ENCODE peak calls at places on chromosomes 2 and 18, in nine cellular contexts. H, L, W, Q, I, U, P, J and M are unnamed samples.

GRCh38 chr2:236119003-236119402 is 49.2 kb downstream of the GBX2 start:
- DNase-seq in W (no peak), I (no peak), U (no peak), H (no peak), J (no peak), P (no peak), Q (no peak), L (no peak), M (no peak)

GRCh38 chr2:11827547-11827946 is 81.1 kb downstream of the LPIN1 start:
- DNase-seq in H (no peak), L (no peak), J (no peak), W (no peak), I (no peak), U (no peak), Q (no peak), P (no peak), M (no peak)

GRCh38 chr2:62774555-62775366 is 69.2 kb downstream of the EHBP1 start:
- DNase-seq in I (peak), H (no peak), W (peak), P (no peak), L (peak), Q (no peak), J (peak), U (peak), M (no peak)

GRCh38 chr2:40169430-40169829 is 282.5 kb downstream of the SLC8A1 start:
- DNase-seq in L (no peak), H (no peak), U (no peak), J (no peak), P (no peak), W (no peak), I (peak), Q (no peak), M (no peak)

GRCh38 chr2:238573065-238573778 is 146.5 kb downstream of the ASB1 start:
- DNase-seq in Q (no peak), W (no peak), P (no peak), L (no peak), I (no peak), H (no peak), U (no peak), J (no peak), M (no peak)

GRCh38 chr2:58906151-58906645 is 665.1 kb upstream of the FANCL start:
- DNase-seq in P (no peak), Q (no peak), J (no peak), L (no peak), H (no peak), W (no peak), U (no peak), I (no peak), M (no peak)

GRCh38 chr2:160876029-160876428 is 284.2 kb upstream of the TANK start:
- DNase-seq in U (no peak), W (no peak), I (peak), L (no peak), P (no peak), J (no peak), Q (no peak), H (no peak), M (no peak)

GRCh38 chr2:171592026-171592555 is 69.8 kb downstream of the CYBRD1 start:
- DNase-seq in Q (no peak), L (no peak), W (no peak), P (no peak), J (no peak), U (no peak), H (no peak), I (no peak), M (no peak)

GRCh38 chr2:188609321-188610049 is 317.8 kb downstream of the GULP1 start:
- DNase-seq in H (no peak), L (no peak), I (no peak), Q (no peak), U (no peak), P (no peak), J (no peak), W (peak), M (no peak)

GRCh38 chr18:44229693-44230108 is 451.0 kb upstream of the SETBP1 start:
- DNase-seq in U (peak), W (peak), J (peak), I (peak), P (no peak), Q (no peak), L (peak), H (no peak), M (peak)

GRCh38 chr2:172977330-172978052 is 98.2 kb upstream of the MAP3K20 start:
- DNase-seq in W (no peak), H (no peak), U (no peak), L (no peak), P (no peak), J (no peak), Q (no peak), I (no peak), M (no peak)

GRCh38 chr2:60514886-60515407 is 38.5 kb downstream of the BCL11A start:
- DNase-seq in H (no peak), W (no peak), Q (no peak), P (no peak), I (no peak), L (peak), J (no peak), U (no peak), M (no peak)

GRCh38 chr2:57372237-57372962 is 674.2 kb upstream of the VRK2 start:
- DNase-seq in U (no peak), P (no peak), Q (no peak), J (no peak), W (no peak), L (no peak), H (no peak), I (no peak), M (no peak)

GRCh38 chr2:111702119-111702808 is 181.7 kb downstream of the ANAPC1 start:
- DNase-seq in W (peak), Q (peak), H (no peak), J (no peak), P (no peak), U (no peak), L (peak), I (peak), M (peak)

GRCh38 chr2:221596192-221596591 is 24.1 kb upstream of the EPHA4 start:
- DNase-seq in W (peak), I (peak), P (no peak), H (no peak), J (no peak), U (no peak), L (no peak), Q (no peak), M (no peak)

GRCh38 chr2:226791056-226791486 is 8.5 kb downstream of the IRS1 start:
- DNase-seq in H (no peak), L (peak), Q (no peak), I (peak), W (peak), U (peak), J (peak), P (no peak), M (peak)

GRCh38 chr18:74564012-74564411 is 29.7 kb downstream of the CNDP1 start:
- DNase-seq in Q (no peak), L (no peak), P (no peak), H (no peak), I (no peak), W (no peak), J (no peak), U (no peak), M (no peak)

GRCh38 chr2:188346059-188346458 is 54.4 kb downstream of the GULP1 start:
- DNase-seq in I (no peak), H (no peak), W (no peak), L (no peak), Q (no peak), J (no peak), P (no peak), U (no peak), M (no peak)

GRCh38 chr18:48023334-48024008 is 93.0 kb upstream of the SMAD2 start:
- DNase-seq in L (peak), W (peak), Q (peak), H (no peak), P (no peak), U (peak), I (peak), J (peak), M (peak)

GRCh38 chr2:85728342-85728741 is 25.4 kb upstream of the ATOH8 start:
- DNase-seq in I (no peak), L (no peak), P (no peak), U (no peak), J (peak), Q (no peak), W (no peak), H (no peak), M (no peak)

GRCh38 chr2:85730686-85731085 is 23.1 kb upstream of the ATOH8 start:
- DNase-seq in I (no peak), Q (no peak), H (no peak), J (peak), U (no peak), W (no peak), P (no peak), L (no peak), M (no peak)

GRCh38 chr2:85727798-85728197 is 26.0 kb upstream of the ATOH8 start:
- DNase-seq in P (no peak), J (peak), Q (no peak), L (no peak), U (no peak), H (no peak), I (no peak), W (no peak), M (no peak)

GRCh38 chr2:85729825-85730510 is 23.8 kb upstream of the ATOH8 start:
- DNase-seq in P (no peak), U (no peak), Q (no peak), J (peak), I (no peak), L (no peak), H (no peak), W (no peak), M (no peak)

GRCh38 chr2:85728883-85729824 is 24.6 kb upstream of the ATOH8 start:
- DNase-seq in Q (peak), H (peak), I (peak), W (peak), U (peak), J (peak), L (peak), P (peak), M (peak)
- TF ChIP-seq CTCF in Q (peak), H (peak), I (peak), W (peak), U (peak), J (peak), L (peak), P (peak), M (no peak)

GRCh38 chr2:164840930-164841718 is 499 bp downstream of the COBLL1 start:
- DNase-seq in P (peak), H (peak), W (peak), U (peak), I (peak), J (peak), Q (peak), L (peak), M (peak)
- TF ChIP-seq CTCF in P (peak), H (no peak), W (no peak), U (no peak), I (no peak), J (no peak), Q (peak), L (no peak), M (no peak)

GRCh38 chr2:102251849-102252203 is 59.5 kb upstream of the IL1RL1 start:
- DNase-seq in I (no peak), J (no peak), P (no peak), H (no peak), W (no peak), Q (no peak), L (no peak), U (no peak), M (no peak)

GRCh38 chr2:102253753-102254150 is 57.6 kb upstream of the IL1RL1 start:
- DNase-seq in Q (no peak), W (no peak), U (no peak), H (no peak), J (no peak), L (no peak), P (no peak), I (no peak), M (no peak)

GRCh38 chr2:102253140-102253752 is 58.1 kb upstream of the IL1RL1 start:
- DNase-seq in Q (no peak), W (no peak), H (no peak), I (peak), U (no peak), P (no peak), L (no peak), J (no peak), M (no peak)

GRCh38 chr2:102250278-102250821 is 61.0 kb upstream of the IL1RL1 start:
- DNase-seq in W (no peak), J (no peak), P (no peak), U (no peak), Q (no peak), L (no peak), I (no peak), H (no peak), M (peak)

GRCh38 chr2:102251042-102251848 is 60.1 kb upstream of the IL1RL1 start:
- DNase-seq in J (no peak), Q (peak), L (peak), I (peak), U (no peak), W (no peak), H (peak), P (peak), M (peak)
- TF ChIP-seq CTCF in J (peak), Q (peak), L (peak), I (peak), U (no peak), W (peak), H (no peak), P (peak), M (no peak)

GRCh38 chr2:10812362-10813084 is at the start of gene PDIA6:
- DNase-seq in L (peak), I (peak), U (peak), Q (peak), H (peak), P (peak), J (peak), W (peak), M (peak)
- TF ChIP-seq CTCF in L (no peak), I (no peak), U (peak), Q (no peak), H (no peak), P (no peak), J (no peak), W (no peak), M (no peak)

GRCh38 chr2:241618296-241618805 is 18.6 kb downstream of the THAP4 start:
- DNase-seq in J (no peak), W (no peak), L (no peak), Q (no peak), H (no peak), P (no peak), I (no peak), U (no peak), M (no peak)

GRCh38 chr2:241615522-241616052 is 21.4 kb downstream of the THAP4 start:
- DNase-seq in Q (no peak), J (no peak), P (no peak), W (no peak), H (no peak), I (no peak), U (no peak), L (no peak), M (no peak)

GRCh38 chr2:241615041-241615440 is 21.9 kb downstream of the THAP4 start:
- DNase-seq in J (no peak), P (no peak), W (no peak), U (no peak), L (no peak), H (no peak), Q (no peak), I (no peak), M (no peak)

GRCh38 chr2:241617431-241618154 is 19.4 kb downstream of the THAP4 start:
- DNase-seq in Q (no peak), H (peak), U (peak), L (no peak), J (no peak), I (peak), W (no peak), P (no peak), M (no peak)

DNA sequence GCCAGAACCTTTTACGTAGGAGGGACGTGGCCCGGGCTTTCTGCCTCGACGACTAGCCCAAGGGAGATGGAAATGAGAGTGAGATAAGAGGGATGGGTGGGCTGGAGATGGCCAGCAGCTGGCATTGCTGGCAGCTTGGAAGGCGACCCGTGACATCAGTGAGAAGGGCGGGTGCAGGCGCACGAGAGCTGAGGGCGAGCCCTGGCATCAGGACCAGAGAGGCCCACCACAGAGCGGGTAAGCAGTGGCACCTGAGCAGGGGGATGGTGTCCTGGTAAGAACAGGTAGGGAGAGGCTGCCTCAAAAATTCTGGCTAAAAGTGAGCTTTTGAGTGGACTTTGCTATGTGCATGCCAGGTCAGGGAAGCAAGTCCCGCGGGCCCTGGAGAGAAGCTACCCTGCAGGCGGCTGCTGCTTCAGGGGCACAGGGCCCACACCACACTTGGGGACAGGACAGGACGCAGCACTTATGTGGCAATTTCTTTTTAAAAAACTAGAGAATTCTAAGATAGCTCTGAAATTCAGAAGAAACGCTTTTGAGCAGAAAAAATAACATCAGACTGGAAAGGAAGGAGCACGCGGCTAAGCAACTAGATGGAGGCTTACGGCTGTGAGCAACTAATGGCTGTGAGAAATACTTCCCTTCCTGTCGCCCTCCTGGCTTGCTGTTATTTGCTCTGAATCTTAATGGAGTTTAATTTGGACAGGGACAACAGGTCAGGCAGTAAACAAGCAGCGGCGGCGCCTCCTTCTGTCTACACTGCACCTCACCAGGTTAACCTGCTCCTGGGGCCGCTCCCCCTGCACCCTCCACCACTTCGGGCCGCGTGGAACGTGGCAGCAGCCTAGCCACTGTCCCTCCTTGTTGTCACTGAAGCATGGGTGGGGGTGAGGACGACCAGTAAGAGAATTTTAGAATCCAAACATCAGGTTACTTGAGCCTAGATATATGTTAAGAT is 20.5 kb downstream of the THAP4 start:
- DNase-seq in J (no peak), L (peak), I (no peak), W (no peak), P (no peak), U (no peak), Q (no peak), H (no peak), M (no peak)
- TF ChIP-seq CTCF in J (no peak), L (no peak), I (no peak), W (no peak), P (no peak), U (no peak), Q (no peak), H (no peak), M (no peak)